ENCODE peak calls at places on chromosomes 6 and 20, in eight cellular contexts. One of them, this sample, is unnamed.
A peak's percentile ranks its signal among the peaks of the same experiment; 100 is the strongest.

GRCh38 chr6:150539568-150539967 is 60.1 kb upstream of the PLEKHG1 start:
- DNase-seq in endothelial cell: no peak
- DNase-seq in HT1080: peak; percentile 6
- DNase-seq in left cardiac atrium: no peak
- DNase-seq in NCI-H1092 treated with DMSO at 0.1 percent for 48 hours: no peak
- DNase-seq in activated CD8-positive, alpha-beta memory T cell treated with anti-CD3 and anti-CD28 coated beads, Interleukin-2, amount 50 U/mL, for 4 hours: no peak
- DNase-seq in activated naive CD4-positive, alpha-beta T cell treated with anti-CD3 and anti-CD28 coated beads, Interleukin-2, amount 10 ng/mL, durations not matched to agents 7 days and 5 days: no peak
- DNase-seq in amygdala: no peak
- DNase-seq in this sample: no peak

GRCh38 chr20:48603819-48604405 is 223.9 kb downstream of the PREX1 start:
- DNase-seq in endothelial cell: no peak
- DNase-seq in HT1080: no peak
- DNase-seq in left cardiac atrium: no peak
- DNase-seq in NCI-H1092 treated with DMSO at 0.1 percent for 48 hours: no peak
- DNase-seq in activated CD8-positive, alpha-beta memory T cell treated with anti-CD3 and anti-CD28 coated beads, Interleukin-2, amount 50 U/mL, for 4 hours: no peak
- DNase-seq in activated naive CD4-positive, alpha-beta T cell treated with anti-CD3 and anti-CD28 coated beads, Interleukin-2, amount 10 ng/mL, durations not matched to agents 7 days and 5 days: peak; percentile 13
- DNase-seq in amygdala: no peak
- DNase-seq in this sample: no peak

GRCh38 chr20:57260959-57261357 is 5.5 kb downstream of the BMP7 start:
- DNase-seq in endothelial cell: no peak
- DNase-seq in HT1080: no peak
- DNase-seq in left cardiac atrium: no peak
- DNase-seq in NCI-H1092 treated with DMSO at 0.1 percent for 48 hours: no peak
- DNase-seq in activated CD8-positive, alpha-beta memory T cell treated with anti-CD3 and anti-CD28 coated beads, Interleukin-2, amount 50 U/mL, for 4 hours: no peak
- DNase-seq in activated naive CD4-positive, alpha-beta T cell treated with anti-CD3 and anti-CD28 coated beads, Interleukin-2, amount 10 ng/mL, durations not matched to agents 7 days and 5 days: no peak
- DNase-seq in amygdala: no peak
- DNase-seq in this sample: no peak

GRCh38 chr6:164370773-164371172 is 938.6 kb downstream of the C6orf118 start:
- DNase-seq in endothelial cell: no peak
- DNase-seq in HT1080: no peak
- DNase-seq in left cardiac atrium: no peak
- DNase-seq in NCI-H1092 treated with DMSO at 0.1 percent for 48 hours: no peak
- DNase-seq in activated CD8-positive, alpha-beta memory T cell treated with anti-CD3 and anti-CD28 coated beads, Interleukin-2, amount 50 U/mL, for 4 hours: no peak
- DNase-seq in activated naive CD4-positive, alpha-beta T cell treated with anti-CD3 and anti-CD28 coated beads, Interleukin-2, amount 10 ng/mL, durations not matched to agents 7 days and 5 days: no peak
- DNase-seq in amygdala: no peak
- DNase-seq in this sample: no peak

GRCh38 chr6:81697564-81697963 is 54.9 kb downstream of the TENT5A start:
- DNase-seq in endothelial cell: no peak
- DNase-seq in HT1080: peak; percentile 5
- DNase-seq in left cardiac atrium: no peak
- DNase-seq in NCI-H1092 treated with DMSO at 0.1 percent for 48 hours: no peak
- DNase-seq in activated CD8-positive, alpha-beta memory T cell treated with anti-CD3 and anti-CD28 coated beads, Interleukin-2, amount 50 U/mL, for 4 hours: no peak
- DNase-seq in activated naive CD4-positive, alpha-beta T cell treated with anti-CD3 and anti-CD28 coated beads, Interleukin-2, amount 10 ng/mL, durations not matched to agents 7 days and 5 days: no peak
- DNase-seq in amygdala: no peak
- DNase-seq in this sample: no peak

GRCh38 chr6:134619789-134620188 is 301.9 kb upstream of the SGK1 start:
- DNase-seq in endothelial cell: no peak
- DNase-seq in HT1080: peak; percentile 56
- DNase-seq in left cardiac atrium: no peak
- DNase-seq in NCI-H1092 treated with DMSO at 0.1 percent for 48 hours: no peak
- DNase-seq in activated CD8-positive, alpha-beta memory T cell treated with anti-CD3 and anti-CD28 coated beads, Interleukin-2, amount 50 U/mL, for 4 hours: no peak
- DNase-seq in activated naive CD4-positive, alpha-beta T cell treated with anti-CD3 and anti-CD28 coated beads, Interleukin-2, amount 10 ng/mL, durations not matched to agents 7 days and 5 days: no peak
- DNase-seq in amygdala: no peak
- DNase-seq in this sample: no peak

GRCh38 chr6:35084511-35085203 is 56.5 kb downstream of the TCP11 start:
- DNase-seq in endothelial cell: no peak
- DNase-seq in HT1080: no peak
- DNase-seq in left cardiac atrium: no peak
- DNase-seq in NCI-H1092 treated with DMSO at 0.1 percent for 48 hours: no peak
- DNase-seq in activated CD8-positive, alpha-beta memory T cell treated with anti-CD3 and anti-CD28 coated beads, Interleukin-2, amount 50 U/mL, for 4 hours: no peak
- DNase-seq in activated naive CD4-positive, alpha-beta T cell treated with anti-CD3 and anti-CD28 coated beads, Interleukin-2, amount 10 ng/mL, durations not matched to agents 7 days and 5 days: no peak
- DNase-seq in amygdala: no peak
- DNase-seq in this sample: no peak

GRCh38 chr20:46031701-46032254 is 2.8 kb downstream of the SLC12A5 start:
- DNase-seq in endothelial cell: no peak
- DNase-seq in HT1080: no peak
- DNase-seq in left cardiac atrium: no peak
- DNase-seq in NCI-H1092 treated with DMSO at 0.1 percent for 48 hours: peak; percentile 90
- DNase-seq in activated CD8-positive, alpha-beta memory T cell treated with anti-CD3 and anti-CD28 coated beads, Interleukin-2, amount 50 U/mL, for 4 hours: no peak
- DNase-seq in activated naive CD4-positive, alpha-beta T cell treated with anti-CD3 and anti-CD28 coated beads, Interleukin-2, amount 10 ng/mL, durations not matched to agents 7 days and 5 days: no peak
- DNase-seq in amygdala: peak; percentile 61
- DNase-seq in this sample: no peak

GRCh38 chr6:132322398-132322797 is 78.9 kb downstream of the MOXD1 start:
- DNase-seq in endothelial cell: no peak
- DNase-seq in HT1080: no peak
- DNase-seq in left cardiac atrium: no peak
- DNase-seq in NCI-H1092 treated with DMSO at 0.1 percent for 48 hours: no peak
- DNase-seq in activated CD8-positive, alpha-beta memory T cell treated with anti-CD3 and anti-CD28 coated beads, Interleukin-2, amount 50 U/mL, for 4 hours: no peak
- DNase-seq in activated naive CD4-positive, alpha-beta T cell treated with anti-CD3 and anti-CD28 coated beads, Interleukin-2, amount 10 ng/mL, durations not matched to agents 7 days and 5 days: no peak
- DNase-seq in amygdala: no peak
- DNase-seq in this sample: no peak

GRCh38 chr6:135280375-135281136 is 99.4 kb downstream of the MYB start:
- DNase-seq in endothelial cell: no peak
- DNase-seq in HT1080: no peak
- DNase-seq in left cardiac atrium: no peak
- DNase-seq in NCI-H1092 treated with DMSO at 0.1 percent for 48 hours: no peak
- DNase-seq in activated CD8-positive, alpha-beta memory T cell treated with anti-CD3 and anti-CD28 coated beads, Interleukin-2, amount 50 U/mL, for 4 hours: no peak
- DNase-seq in activated naive CD4-positive, alpha-beta T cell treated with anti-CD3 and anti-CD28 coated beads, Interleukin-2, amount 10 ng/mL, durations not matched to agents 7 days and 5 days: no peak
- DNase-seq in amygdala: no peak
- DNase-seq in this sample: no peak

GRCh38 chr6:44725070-44725469 is 337.6 kb downstream of the CDC5L start:
- DNase-seq in endothelial cell: no peak
- DNase-seq in HT1080: no peak
- DNase-seq in left cardiac atrium: no peak
- DNase-seq in NCI-H1092 treated with DMSO at 0.1 percent for 48 hours: no peak
- DNase-seq in activated CD8-positive, alpha-beta memory T cell treated with anti-CD3 and anti-CD28 coated beads, Interleukin-2, amount 50 U/mL, for 4 hours: no peak
- DNase-seq in activated naive CD4-positive, alpha-beta T cell treated with anti-CD3 and anti-CD28 coated beads, Interleukin-2, amount 10 ng/mL, durations not matched to agents 7 days and 5 days: no peak
- DNase-seq in amygdala: no peak
- DNase-seq in this sample: no peak

GRCh38 chr6:11161031-11161966 is 49.8 kb upstream of the ERVFRD-1 start:
- DNase-seq in endothelial cell: no peak
- DNase-seq in HT1080: peak; percentile 63
- DNase-seq in left cardiac atrium: no peak
- DNase-seq in NCI-H1092 treated with DMSO at 0.1 percent for 48 hours: no peak
- DNase-seq in activated CD8-positive, alpha-beta memory T cell treated with anti-CD3 and anti-CD28 coated beads, Interleukin-2, amount 50 U/mL, for 4 hours: no peak
- DNase-seq in activated naive CD4-positive, alpha-beta T cell treated with anti-CD3 and anti-CD28 coated beads, Interleukin-2, amount 10 ng/mL, durations not matched to agents 7 days and 5 days: no peak
- DNase-seq in amygdala: no peak
- DNase-seq in this sample: no peak

GRCh38 chr6:148530394-148530923 is 187.8 kb downstream of the SASH1 start:
- DNase-seq in endothelial cell: no peak
- DNase-seq in HT1080: peak; percentile 73
- DNase-seq in left cardiac atrium: no peak
- DNase-seq in NCI-H1092 treated with DMSO at 0.1 percent for 48 hours: no peak
- DNase-seq in activated CD8-positive, alpha-beta memory T cell treated with anti-CD3 and anti-CD28 coated beads, Interleukin-2, amount 50 U/mL, for 4 hours: no peak
- DNase-seq in activated naive CD4-positive, alpha-beta T cell treated with anti-CD3 and anti-CD28 coated beads, Interleukin-2, amount 10 ng/mL, durations not matched to agents 7 days and 5 days: no peak
- DNase-seq in amygdala: no peak
- DNase-seq in this sample: no peak

GRCh38 chr20:18443841-18444240 is 23.0 kb downstream of the DZANK1 start:
- DNase-seq in endothelial cell: no peak
- DNase-seq in HT1080: no peak
- DNase-seq in left cardiac atrium: no peak
- DNase-seq in NCI-H1092 treated with DMSO at 0.1 percent for 48 hours: peak; percentile 12
- DNase-seq in activated CD8-positive, alpha-beta memory T cell treated with anti-CD3 and anti-CD28 coated beads, Interleukin-2, amount 50 U/mL, for 4 hours: no peak
- DNase-seq in activated naive CD4-positive, alpha-beta T cell treated with anti-CD3 and anti-CD28 coated beads, Interleukin-2, amount 10 ng/mL, durations not matched to agents 7 days and 5 days: no peak
- DNase-seq in amygdala: no peak
- DNase-seq in this sample: no peak

GRCh38 chr20:59320426-59320825 is 20.0 kb downstream of the EDN3 start:
- DNase-seq in endothelial cell: no peak
- DNase-seq in HT1080: no peak
- DNase-seq in left cardiac atrium: no peak
- DNase-seq in NCI-H1092 treated with DMSO at 0.1 percent for 48 hours: no peak
- DNase-seq in activated CD8-positive, alpha-beta memory T cell treated with anti-CD3 and anti-CD28 coated beads, Interleukin-2, amount 50 U/mL, for 4 hours: no peak
- DNase-seq in activated naive CD4-positive, alpha-beta T cell treated with anti-CD3 and anti-CD28 coated beads, Interleukin-2, amount 10 ng/mL, durations not matched to agents 7 days and 5 days: no peak
- DNase-seq in amygdala: no peak
- DNase-seq in this sample: no peak

GRCh38 chr6:27400877-27401642 is 12.5 kb downstream of the ZNF391 start:
- DNase-seq in endothelial cell: no peak
- DNase-seq in HT1080: no peak
- DNase-seq in left cardiac atrium: no peak
- DNase-seq in NCI-H1092 treated with DMSO at 0.1 percent for 48 hours: no peak
- DNase-seq in activated CD8-positive, alpha-beta memory T cell treated with anti-CD3 and anti-CD28 coated beads, Interleukin-2, amount 50 U/mL, for 4 hours: no peak
- DNase-seq in activated naive CD4-positive, alpha-beta T cell treated with anti-CD3 and anti-CD28 coated beads, Interleukin-2, amount 10 ng/mL, durations not matched to agents 7 days and 5 days: no peak
- DNase-seq in amygdala: no peak
- DNase-seq in this sample: no peak

GRCh38 chr6:79631800-79632172 is 657 bp downstream of the SH3BGRL2 start:
- DNase-seq in endothelial cell: no peak
- DNase-seq in HT1080: no peak
- DNase-seq in left cardiac atrium: no peak
- DNase-seq in NCI-H1092 treated with DMSO at 0.1 percent for 48 hours: peak; percentile 19
- DNase-seq in activated CD8-positive, alpha-beta memory T cell treated with anti-CD3 and anti-CD28 coated beads, Interleukin-2, amount 50 U/mL, for 4 hours: no peak
- DNase-seq in activated naive CD4-positive, alpha-beta T cell treated with anti-CD3 and anti-CD28 coated beads, Interleukin-2, amount 10 ng/mL, durations not matched to agents 7 days and 5 days: no peak
- DNase-seq in amygdala: no peak
- DNase-seq in this sample: no peak

GRCh38 chr6:39312912-39313525 is 1.2 kb downstream of the KCNK17 start:
- DNase-seq in endothelial cell: no peak
- DNase-seq in HT1080: no peak
- DNase-seq in left cardiac atrium: peak; percentile 51
- DNase-seq in NCI-H1092 treated with DMSO at 0.1 percent for 48 hours: no peak
- DNase-seq in activated CD8-positive, alpha-beta memory T cell treated with anti-CD3 and anti-CD28 coated beads, Interleukin-2, amount 50 U/mL, for 4 hours: no peak
- DNase-seq in activated naive CD4-positive, alpha-beta T cell treated with anti-CD3 and anti-CD28 coated beads, Interleukin-2, amount 10 ng/mL, durations not matched to agents 7 days and 5 days: no peak
- DNase-seq in amygdala: no peak
- DNase-seq in this sample: no peak

GRCh38 chr6:130447374-130447773 is 81.6 kb downstream of the TMEM200A start:
- DNase-seq in endothelial cell: no peak
- DNase-seq in HT1080: no peak
- DNase-seq in left cardiac atrium: no peak
- DNase-seq in NCI-H1092 treated with DMSO at 0.1 percent for 48 hours: no peak
- DNase-seq in activated CD8-positive, alpha-beta memory T cell treated with anti-CD3 and anti-CD28 coated beads, Interleukin-2, amount 50 U/mL, for 4 hours: no peak
- DNase-seq in activated naive CD4-positive, alpha-beta T cell treated with anti-CD3 and anti-CD28 coated beads, Interleukin-2, amount 10 ng/mL, durations not matched to agents 7 days and 5 days: no peak
- DNase-seq in amygdala: no peak
- DNase-seq in this sample: no peak